ENCODE peak calls at places on chromosome 17, in four cellular contexts. T is SK-N-SH, S is HCT116, E is fibroblast of lung. Y is an unnamed sample. For H4K20me1, the result is how much of the 10 kb centered on the place peaks cover.

GRCh38 chr17:71926746-71927398 is 193.9 kb upstream of the SOX9 start:
- DNase-seq in T (no peak), S (no peak), E (peak), Y (no peak)

GRCh38 chr17:33046361-33047255 is 55.0 kb downstream of the SPACA3 start:
- DNase-seq in T (no peak), S (no peak), E (no peak), Y (no peak)

GRCh38 chr17:80905586-80906230 is 85.9 kb upstream of the CHMP6 start:
- DNase-seq in T (no peak), S (no peak), E (no peak), Y (no peak)

GRCh38 chr17:73304971-73305786 is 6.6 kb downstream of the CDC42EP4 start:
- DNase-seq in T (no peak), S (peak), E (peak), Y (peak)

GRCh38 chr17:81579821-81580321 is 27.7 kb upstream of the FAAP100 start:
- DNase-seq in T (no peak), S (no peak), E (no peak), Y (no peak)

GRCh38 chr17:4945176-4945943 is 3.0 kb downstream of the PFN1 start:
- DNase-seq in T (no peak), S (peak), E (peak), Y (peak)

GRCh38 chr17:41538565-41538991 is 10.5 kb upstream of the KRT19 start:
- DNase-seq in T (no peak), S (no peak), E (no peak), Y (peak)

GRCh38 chr17:4854181-4854681 is 21.1 kb downstream of the MINK1 start:
- DNase-seq in T (no peak), S (no peak), E (no peak), Y (peak)

GRCh38 chr17:42553866-42554249 is 1.1 kb downstream of the HSD17B1 start:
- DNase-seq in T (peak), S (no peak), E (no peak), Y (no peak)

GRCh38 chr17:56761387-56761786 is 72.3 kb downstream of the C17orf67 start:
- DNase-seq in T (no peak), S (no peak), E (no peak), Y (no peak)

GRCh38 chr17:31834448-31834847 is 24.6 kb downstream of the COPRS start:
- DNase-seq in T (no peak), S (no peak), E (no peak), Y (no peak)

GRCh38 chr17:81510798-81511549 is 1.6 kb downstream of the ACTG1 start:
- DNase-seq in T (no peak), S (no peak), E (no peak), Y (no peak)

GRCh38 chr17:33778505-33779398 is 476.3 kb upstream of the CCL2 start:
- DNase-seq in T (peak), S (peak), E (peak), Y (peak)

GRCh38 chr17:43543771-43544575 is 2.2 kb downstream of the ETV4 start:
- DNase-seq in T (no peak), S (no peak), E (no peak), Y (no peak)

GRCh38 chr17:5695480-5695879 is 111.2 kb upstream of the NLRP1 start:
- DNase-seq in T (no peak), S (no peak), E (no peak), Y (no peak)

GRCh38 chr17:51853857-51854256 is 304.7 kb downstream of the CA10 start:
- DNase-seq in T (no peak), S (no peak), E (no peak), Y (peak)

GRCh38 chr17:19787733-19788357 is 39.7 kb upstream of the ALDH3A1 start:
- DNase-seq in T (no peak), S (no peak), E (no peak), Y (no peak)

GRCh38 chr17:48555616-48556533 is 11.0 kb upstream of the HOXB2 start:
- DNase-seq in T (no peak), S (no peak), E (peak), Y (no peak)

GRCh38 chr17:48558731-48559608 is 14.1 kb upstream of the HOXB2 start:
- DNase-seq in T (no peak), S (no peak), E (peak), Y (no peak)

GRCh38 chr17:48555183-48555615 is 10.3 kb upstream of the HOXB2 start:
- DNase-seq in T (no peak), S (no peak), E (peak), Y (peak)

GRCh38 chr17:48558057-48558456 is 13.1 kb upstream of the HOXB2 start:
- DNase-seq in T (no peak), S (no peak), E (peak), Y (no peak)

GRCh38 chr17:48556534-48557401 is 11.9 kb upstream of the HOXB2 start:
- DNase-seq in T (no peak), S (no peak), E (peak), Y (no peak)
- H3K4me3 ChIP-seq in T (no peak), S (no peak), E (peak), Y (no peak)

GRCh38 chr17:2964028-2964356 is 99.4 kb downstream of the OR1D5 start:
- DNase-seq in T (no peak), S (no peak), E (no peak), Y (no peak)

GRCh38 chr17:2965621-2966275 is 97.7 kb downstream of the OR1D5 start:
- DNase-seq in T (peak), S (peak), E (peak), Y (peak)

GRCh38 chr17:2964831-2965230 is 98.6 kb downstream of the OR1D5 start:
- DNase-seq in T (no peak), S (no peak), E (no peak), Y (no peak)

GRCh38 chr17:2963332-2964027 is 99.9 kb downstream of the OR1D5 start:
- DNase-seq in T (no peak), S (no peak), E (no peak), Y (no peak)

DNA sequence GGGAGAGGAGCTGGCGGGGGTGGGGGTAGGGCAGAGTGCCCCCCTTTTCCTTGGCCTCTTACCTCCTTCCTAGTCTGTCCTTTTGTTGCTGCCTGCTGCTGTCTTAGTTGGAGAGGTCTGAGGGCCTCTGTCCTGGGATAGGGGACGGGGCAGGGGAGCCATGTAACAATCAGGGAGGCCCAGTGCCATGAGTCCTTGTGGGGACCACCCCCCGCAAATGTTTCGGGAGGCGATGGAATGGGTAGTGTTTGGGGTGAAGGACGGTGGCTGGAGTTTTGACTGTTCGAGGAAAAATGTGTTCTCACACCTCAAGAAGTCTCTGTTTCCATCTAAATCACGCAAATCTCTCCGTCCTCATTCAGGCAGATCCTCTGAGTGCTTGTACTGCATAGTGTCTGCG is 99.0 kb downstream of the OR1D5 start:
- DNase-seq in T (no peak), S (no peak), E (no peak), Y (no peak)
- H4K20me1 ChIP-seq in T (under half), S (under half), E (under half), Y (under half)

GRCh38 chr17:8630227-8630801 is at the start of gene MYH10:
- DNase-seq in T (no peak), S (no peak), E (no peak), Y (peak)
- H3K4me3 ChIP-seq in T (peak), S (peak), E (peak), Y (peak)

GRCh38 chr17:40148527-40148926 is 8.2 kb downstream of the CASC3 start:
- DNase-seq in T (no peak), S (no peak), E (no peak), Y (no peak)
- H4K20me1 ChIP-seq in T (under half), S (under half), E (under half), Y (under half)

GRCh38 chr17:79831367-79832210 is 7.7 kb downstream of the CBX4 start:
- DNase-seq in T (peak), S (no peak), E (peak), Y (peak)
- H3K4me3 ChIP-seq in T (no peak), S (no peak), E (peak), Y (no peak)

GRCh38 chr17:1150863-1151685 is 28.7 kb downstream of the ABR start:
- DNase-seq in T (no peak), S (no peak), E (no peak), Y (no peak)
- H4K20me1 ChIP-seq in T (under half), S (under half), E (under half), Y (under half)

GRCh38 chr17:75047398-75048098 is 523 bp downstream of the KCTD2 start:
- DNase-seq in T (no peak), S (no peak), E (no peak), Y (peak)
- H3K4me3 ChIP-seq in T (peak), S (peak), E (peak), Y (peak)